ENCODE peak calls at places on chromosomes 7 and 10, in six cellular contexts. W is left colon; R is Right ventricle myocardium superior; U is HT-29; N is C1 segment of cervical spinal cord; E is central memory CD4-positive, alpha-beta T cell. J is an unnamed sample.

GRCh38 chr10:86144301-86144700 is 222.3 kb downstream of the GRID1 start:
- DNase-seq in N (no peak), E (no peak), W (no peak), R (no peak), U (no peak), J (no peak)

GRCh38 chr7:82805527-82805960 is 357.1 kb downstream of the PCLO start:
- DNase-seq in U (peak; percentile 11), E (no peak), N (no peak), R (no peak), W (no peak), J (no peak)

GRCh38 chr7:74625446-74625845 is 32.1 kb upstream of the GTF2I start:
- DNase-seq in W (no peak), U (peak; percentile 54), E (no peak), N (no peak), R (no peak), J (no peak)

GRCh38 chr7:4707980-4708411 is 25.9 kb downstream of the FOXK1 start:
- DNase-seq in N (no peak), R (no peak), W (no peak), E (no peak), U (no peak), J (no peak)

GRCh38 chr7:158323741-158324396 is 263.8 kb downstream of the PTPRN2 start:
- DNase-seq in W (no peak), R (no peak), E (no peak), N (no peak), U (no peak), J (no peak)

GRCh38 chr10:48456361-48456804 is 148.5 kb downstream of the ARHGAP22 start:
- DNase-seq in W (peak; percentile 52), N (no peak), U (no peak), E (no peak), R (peak; percentile 81), J (peak; percentile 56)

GRCh38 chr7:130491841-130492518 is at the start of gene MEST:
- DNase-seq in R (no peak), N (no peak), W (no peak), U (no peak), E (no peak), J (peak; percentile 34)

GRCh38 chr7:21099955-21100354 is 313.3 kb upstream of the SP8 start:
- DNase-seq in N (no peak), R (no peak), U (no peak), E (no peak), W (no peak), J (no peak)

GRCh38 chr7:140212100-140212881 is 35.5 kb upstream of the KDM7A start:
- DNase-seq in W (peak; percentile 78), N (no peak), R (no peak), U (peak; percentile 54), E (no peak), J (no peak)

GRCh38 chr10:32095116-32095733 is 39.0 kb upstream of the KIF5B start:
- DNase-seq in W (peak; percentile 31), N (no peak), E (no peak), R (no peak), U (no peak), J (no peak)

GRCh38 chr7:49112222-49112621 is 187.9 kb downstream of the CDC14C start:
- DNase-seq in E (no peak), U (no peak), N (no peak), W (no peak), R (peak; percentile 44), J (no peak)

GRCh38 chr7:142556745-142557144 is 192.5 kb upstream of the PRSS1 start:
- DNase-seq in R (peak; percentile 54), N (no peak), E (no peak), W (no peak), U (peak; percentile 78), J (no peak)

GRCh38 chr7:42070068-42070467 is 166.9 kb downstream of the GLI3 start:
- DNase-seq in E (no peak), U (no peak), R (no peak), N (no peak), W (no peak), J (no peak)